ENCODE peak calls at places on chromosome 22, in ten cellular contexts. N is transverse colon; T is neural progenitor cell; L is neuronal stem cell; O is SK-N-SH; E is fibroblast of the aortic adventitia; U is T-helper 9 cell; C is heart right ventricle; W is stimulated activated CD4-positive, alpha-beta T cell treated with anti-CD3 and anti-CD28 coated beads, Interleukin-15, amount 100 ng/mL, for 1 hour; D is GM06990. B is an unnamed sample.

GRCh38 chr22:28988455-28988854 is 73.2 kb downstream of the C22orf31 start:
- DNase-seq in N (no peak), E (no peak), W (no peak), U (no peak), L (no peak), O (no peak), T (no peak), C (no peak), D (no peak), B (no peak)

GRCh38 chr22:42202669-42203068 is 67.8 kb downstream of the TCF20 start:
- DNase-seq in D (no peak), T (no peak), E (no peak), O (no peak), N (no peak), C (no peak), U (peak; percentile 44), W (peak; percentile 31), L (no peak), B (no peak)

GRCh38 chr22:28171135-28171534 is 252.1 kb upstream of the PITPNB start:
- DNase-seq in O (no peak), L (no peak), E (peak; percentile 82), D (no peak), N (no peak), U (no peak), C (no peak), W (no peak), T (peak; percentile 38), B (no peak)

GRCh38 chr22:31122532-31123291 is at the start of gene INPP5J:
- DNase-seq in N (peak; percentile 80), T (peak; percentile 58), L (no peak), W (no peak), O (peak; percentile 90), U (no peak), C (peak; percentile 62), D (no peak), E (peak; percentile 37), B (no peak)

GRCh38 chr22:30159561-30160353 is 79.5 kb downstream of the HORMAD2 start:
- DNase-seq in T (no peak), L (no peak), D (no peak), N (no peak), O (no peak), C (no peak), E (peak; percentile 84), W (no peak), U (no peak), B (no peak)

GRCh38 chr22:22685586-22685985 is 41.2 kb downstream of the GGTLC2 start:
- DNase-seq in E (no peak), D (no peak), T (no peak), W (no peak), L (no peak), O (no peak), N (no peak), C (no peak), U (no peak), B (no peak)

GRCh38 chr22:35472488-35472887 is 68.1 kb upstream of the RASD2 start:
- DNase-seq in T (no peak), E (no peak), O (no peak), L (no peak), W (no peak), U (no peak), D (no peak), N (no peak), C (no peak), B (no peak)

GRCh38 chr22:23903328-23903971 is 9.3 kb downstream of the MIF start:
- DNase-seq in L (no peak), E (no peak), D (no peak), W (no peak), U (no peak), T (no peak), O (no peak), C (no peak), N (no peak), B (no peak)

GRCh38 chr22:30261134-30261533 is 5.5 kb downstream of the OSM start:
- DNase-seq in O (no peak), D (no peak), T (no peak), N (no peak), E (no peak), C (no peak), W (no peak), U (no peak), L (no peak), B (no peak)

GRCh38 chr22:18947905-18948304 is 11.8 kb upstream of the PRODH start:
- DNase-seq in U (no peak), L (no peak), E (no peak), T (no peak), C (no peak), W (no peak), N (no peak), O (no peak), D (no peak), B (peak; percentile 6)

GRCh38 chr22:50691521-50691920 is 18.9 kb downstream of the SHANK3 start:
- DNase-seq in U (no peak), E (peak; percentile 61), N (peak; percentile 23), O (no peak), C (peak; percentile 4), L (no peak), T (peak; percentile 62), D (no peak), W (no peak), B (no peak)

GRCh38 chr22:43922123-43922522 is 1.5 kb upstream of the PNPLA3 start:
- DNase-seq in E (no peak), L (no peak), C (no peak), T (peak; percentile 24), N (no peak), W (no peak), U (no peak), D (no peak), O (no peak), B (no peak)

GRCh38 chr22:49228431-49229037 is 599.1 kb downstream of the BRD1 start:
- DNase-seq in L (no peak), N (no peak), W (no peak), U (no peak), D (no peak), E (no peak), O (no peak), T (no peak), C (no peak), B (no peak)

GRCh38 chr22:48209473-48210271 is 1447.2 kb downstream of the TBC1D22A start:
- DNase-seq in L (no peak), U (no peak), N (no peak), W (no peak), D (no peak), C (no peak), T (no peak), O (no peak), E (no peak), B (no peak)

GRCh38 chr22:39940757-39941305 is 19.4 kb upstream of the TMA7B start:
- DNase-seq in U (no peak), C (no peak), D (no peak), N (no peak), O (no peak), W (no peak), T (no peak), E (no peak), L (no peak), B (no peak)

GRCh38 chr22:45064313-45065268 is 54.8 kb upstream of the PHF21B start:
- DNase-seq in N (no peak), C (no peak), W (peak; percentile 28), T (no peak), D (no peak), U (no peak), O (no peak), L (no peak), E (peak; percentile 58), B (no peak)